ENCODE peak calls at places on chromosome 10, in six cellular contexts. One of them, this sample, is unnamed.

GRCh38 chr10:86403183-86403797 is 36.7 kb upstream of the GRID1 start:
- DNase-seq in pancreas: no peak
- DNase-seq in effector memory CD4-positive, alpha-beta T cell: no peak
- DNase-seq in tibial artery: no peak
- DNase-seq in left lung: no peak
- DNase-seq in Panc1: no peak
- DNase-seq in this sample: no peak

GRCh38 chr10:23478570-23478969 is 39.7 kb downstream of the OTUD1 start:
- DNase-seq in pancreas: no peak
- DNase-seq in effector memory CD4-positive, alpha-beta T cell: no peak
- DNase-seq in tibial artery: peak; percentile 40
- DNase-seq in left lung: no peak
- DNase-seq in Panc1: no peak
- DNase-seq in this sample: no peak

GRCh38 chr10:126153686-126154628 is 234.3 kb downstream of the ADAM12 start:
- DNase-seq in pancreas: no peak
- DNase-seq in effector memory CD4-positive, alpha-beta T cell: no peak
- DNase-seq in tibial artery: no peak
- DNase-seq in left lung: no peak
- DNase-seq in Panc1: no peak
- DNase-seq in this sample: no peak

GRCh38 chr10:79422178-79422892 is 23.1 kb downstream of the ZCCHC24 start:
- DNase-seq in pancreas: no peak
- DNase-seq in effector memory CD4-positive, alpha-beta T cell: no peak
- DNase-seq in tibial artery: peak; percentile 83
- DNase-seq in left lung: peak; percentile 9
- DNase-seq in Panc1: no peak
- DNase-seq in this sample: peak; percentile 68

GRCh38 chr10:89889610-89890009 is 188.2 kb downstream of the KIF20B start:
- DNase-seq in pancreas: no peak
- DNase-seq in effector memory CD4-positive, alpha-beta T cell: no peak
- DNase-seq in tibial artery: no peak
- DNase-seq in left lung: no peak
- DNase-seq in Panc1: no peak
- DNase-seq in this sample: no peak

GRCh38 chr10:132293416-132294195 is 14.1 kb downstream of the STK32C start:
- DNase-seq in pancreas: no peak
- DNase-seq in effector memory CD4-positive, alpha-beta T cell: no peak
- DNase-seq in tibial artery: peak; percentile 16
- DNase-seq in left lung: peak; percentile 27
- DNase-seq in Panc1: no peak
- DNase-seq in this sample: no peak

GRCh38 chr10:124740374-124741280 is 3.6 kb downstream of the FAM53B start:
- DNase-seq in pancreas: no peak
- DNase-seq in effector memory CD4-positive, alpha-beta T cell: no peak
- DNase-seq in tibial artery: peak; percentile 79
- DNase-seq in left lung: peak; percentile 79
- DNase-seq in Panc1: no peak
- DNase-seq in this sample: peak; percentile 52

GRCh38 chr10:107618461-107619093 is 454.1 kb upstream of the SORCS1 start:
- DNase-seq in pancreas: no peak
- DNase-seq in effector memory CD4-positive, alpha-beta T cell: no peak
- DNase-seq in tibial artery: no peak
- DNase-seq in left lung: no peak
- DNase-seq in Panc1: no peak
- DNase-seq in this sample: no peak

GRCh38 chr10:82811621-82812020 is 936.6 kb downstream of the NRG3 start:
- DNase-seq in pancreas: no peak
- DNase-seq in effector memory CD4-positive, alpha-beta T cell: no peak
- DNase-seq in tibial artery: no peak
- DNase-seq in left lung: no peak
- DNase-seq in Panc1: no peak
- DNase-seq in this sample: no peak

GRCh38 chr10:24891823-24892222 is 60.6 kb downstream of the PRTFDC1 start:
- DNase-seq in pancreas: no peak
- DNase-seq in effector memory CD4-positive, alpha-beta T cell: no peak
- DNase-seq in tibial artery: no peak
- DNase-seq in left lung: no peak
- DNase-seq in Panc1: no peak
- DNase-seq in this sample: no peak

GRCh38 chr10:127094984-127095383 is 101.4 kb downstream of the INSYN2A start:
- DNase-seq in pancreas: no peak
- DNase-seq in effector memory CD4-positive, alpha-beta T cell: no peak
- DNase-seq in tibial artery: no peak
- DNase-seq in left lung: no peak
- DNase-seq in Panc1: no peak
- DNase-seq in this sample: no peak

GRCh38 chr10:22611425-22612111 is 102.8 kb downstream of the PIP4K2A start:
- DNase-seq in pancreas: no peak
- DNase-seq in effector memory CD4-positive, alpha-beta T cell: peak; percentile 53
- DNase-seq in tibial artery: no peak
- DNase-seq in left lung: no peak
- DNase-seq in Panc1: no peak
- DNase-seq in this sample: no peak

GRCh38 chr10:105751688-105752087 is 1110.6 kb downstream of the SORCS3 start:
- DNase-seq in pancreas: no peak
- DNase-seq in effector memory CD4-positive, alpha-beta T cell: no peak
- DNase-seq in tibial artery: no peak
- DNase-seq in left lung: no peak
- DNase-seq in Panc1: no peak
- DNase-seq in this sample: no peak

GRCh38 chr10:5679606-5680005 is 5.0 kb upstream of the TASOR2 start:
- DNase-seq in pancreas: no peak
- DNase-seq in effector memory CD4-positive, alpha-beta T cell: no peak
- DNase-seq in tibial artery: no peak
- DNase-seq in left lung: no peak
- DNase-seq in Panc1: no peak
- DNase-seq in this sample: no peak

GRCh38 chr10:126110434-126110833 is 214.1 kb downstream of the FANK1 start:
- DNase-seq in pancreas: no peak
- DNase-seq in effector memory CD4-positive, alpha-beta T cell: no peak
- DNase-seq in tibial artery: no peak
- DNase-seq in left lung: no peak
- DNase-seq in Panc1: no peak
- DNase-seq in this sample: no peak

GRCh38 chr10:114631678-114632417 is 26.2 kb downstream of the ABLIM1 start:
- DNase-seq in pancreas: peak; percentile 42
- DNase-seq in effector memory CD4-positive, alpha-beta T cell: no peak
- DNase-seq in tibial artery: peak; percentile 37
- DNase-seq in left lung: no peak
- DNase-seq in Panc1: no peak
- DNase-seq in this sample: peak; percentile 85

GRCh38 chr10:13152286-13152685 is 9.1 kb upstream of the MCM10 start:
- DNase-seq in pancreas: no peak
- DNase-seq in effector memory CD4-positive, alpha-beta T cell: no peak
- DNase-seq in tibial artery: no peak
- DNase-seq in left lung: no peak
- DNase-seq in Panc1: no peak
- DNase-seq in this sample: no peak

GRCh38 chr10:14822879-14823755 is 14.7 kb downstream of the CDNF start:
- DNase-seq in pancreas: peak; percentile 23
- DNase-seq in effector memory CD4-positive, alpha-beta T cell: no peak
- DNase-seq in tibial artery: no peak
- DNase-seq in left lung: no peak
- DNase-seq in Panc1: peak; percentile 5
- DNase-seq in this sample: peak; percentile 47

GRCh38 chr10:14823966-14824365 is 13.9 kb downstream of the CDNF start:
- DNase-seq in pancreas: no peak
- DNase-seq in effector memory CD4-positive, alpha-beta T cell: no peak
- DNase-seq in tibial artery: no peak
- DNase-seq in left lung: no peak
- DNase-seq in Panc1: no peak
- DNase-seq in this sample: no peak

GRCh38 chr10:14820010-14820774 is 17.6 kb downstream of the CDNF start:
- DNase-seq in pancreas: no peak
- DNase-seq in effector memory CD4-positive, alpha-beta T cell: no peak
- DNase-seq in tibial artery: no peak
- DNase-seq in left lung: no peak
- DNase-seq in Panc1: no peak
- DNase-seq in this sample: peak; percentile 61

GRCh38 chr10:14821635-14822375 is 16.0 kb downstream of the CDNF start:
- DNase-seq in pancreas: no peak
- DNase-seq in effector memory CD4-positive, alpha-beta T cell: no peak
- DNase-seq in tibial artery: no peak
- DNase-seq in left lung: no peak
- DNase-seq in Panc1: no peak
- DNase-seq in this sample: no peak

DNA sequence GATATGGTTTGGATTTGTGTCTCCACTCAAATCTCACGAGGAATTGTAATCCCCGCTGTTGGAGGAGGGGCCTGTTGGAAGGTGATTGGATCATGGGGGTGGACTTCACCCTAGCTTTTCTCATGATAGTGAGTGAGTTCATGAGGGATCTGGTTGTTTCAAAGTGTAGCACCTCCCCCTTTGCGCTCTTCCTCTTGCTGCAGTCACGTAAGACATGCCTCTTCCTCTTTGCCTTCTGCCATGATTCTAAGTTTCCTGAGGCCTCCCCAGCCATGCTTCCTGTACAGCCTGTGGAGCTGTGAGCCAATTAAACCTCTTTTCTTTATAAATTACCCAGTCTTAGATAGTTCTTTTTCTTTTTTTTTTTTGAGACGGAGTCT is 17.1 kb downstream of the CDNF start:
- DNase-seq in pancreas: no peak
- DNase-seq in effector memory CD4-positive, alpha-beta T cell: no peak
- DNase-seq in tibial artery: no peak
- DNase-seq in left lung: no peak
- DNase-seq in Panc1: no peak
- DNase-seq in this sample: no peak
- H3K27ac ChIP-seq in pancreas: no peak overlapping the region
- H3K27ac ChIP-seq in effector memory CD4-positive, alpha-beta T cell: no peak overlapping the region
- H3K27ac ChIP-seq in tibial artery: no peak overlapping the region
- H3K27ac ChIP-seq in left lung: no peak overlapping the region
- H3K27ac ChIP-seq in Panc1: no peak overlapping the region
- H3K27ac ChIP-seq in this sample: no peak overlapping the region

GRCh38 chr10:72275351-72276012 is 1.8 kb downstream of the DDIT4 start:
- DNase-seq in pancreas: peak; percentile 67
- DNase-seq in effector memory CD4-positive, alpha-beta T cell: no peak
- DNase-seq in tibial artery: no peak
- DNase-seq in left lung: no peak
- DNase-seq in Panc1: no peak
- DNase-seq in this sample: no peak
- H3K27ac ChIP-seq in pancreas: peak overlapping the region; percentile 96
- H3K27ac ChIP-seq in effector memory CD4-positive, alpha-beta T cell: peak overlapping the region; percentile 92
- H3K27ac ChIP-seq in tibial artery: peak overlapping the region; percentile 99
- H3K27ac ChIP-seq in left lung: peak overlapping the region; percentile 99
- H3K27ac ChIP-seq in Panc1: peak overlapping the region; percentile 91
- H3K27ac ChIP-seq in this sample: peak overlapping the region; percentile 91

DNA sequence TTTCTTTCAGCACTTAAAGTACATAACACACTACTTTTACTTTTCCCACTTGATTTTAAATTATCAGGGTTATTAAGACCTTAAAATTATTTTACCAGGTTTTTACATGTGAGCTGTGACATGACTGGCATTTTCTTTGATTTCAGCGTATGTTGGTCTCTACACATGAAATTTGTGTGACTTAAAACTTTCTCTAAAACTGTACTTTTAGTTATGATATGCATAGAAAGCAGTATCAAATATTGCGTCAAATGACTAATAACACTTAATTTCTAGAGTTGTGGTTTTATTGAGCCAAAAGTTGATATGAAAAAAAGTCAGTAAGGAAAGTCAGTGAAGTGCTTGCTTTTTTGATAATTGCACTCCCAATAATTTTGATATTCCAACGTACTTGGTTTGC is 3.1 kb downstream of the PTEN start:
- DNase-seq in pancreas: no peak
- DNase-seq in effector memory CD4-positive, alpha-beta T cell: no peak
- DNase-seq in tibial artery: no peak
- DNase-seq in left lung: no peak
- DNase-seq in Panc1: no peak
- DNase-seq in this sample: no peak
- H3K27ac ChIP-seq in pancreas: peak overlapping the region; percentile 98
- H3K27ac ChIP-seq in effector memory CD4-positive, alpha-beta T cell: no peak overlapping the region
- H3K27ac ChIP-seq in tibial artery: peak overlapping the region; percentile 100
- H3K27ac ChIP-seq in left lung: peak overlapping the region; percentile 99
- H3K27ac ChIP-seq in Panc1: peak overlapping the region; percentile 81
- H3K27ac ChIP-seq in this sample: peak overlapping the region; percentile 98

DNA sequence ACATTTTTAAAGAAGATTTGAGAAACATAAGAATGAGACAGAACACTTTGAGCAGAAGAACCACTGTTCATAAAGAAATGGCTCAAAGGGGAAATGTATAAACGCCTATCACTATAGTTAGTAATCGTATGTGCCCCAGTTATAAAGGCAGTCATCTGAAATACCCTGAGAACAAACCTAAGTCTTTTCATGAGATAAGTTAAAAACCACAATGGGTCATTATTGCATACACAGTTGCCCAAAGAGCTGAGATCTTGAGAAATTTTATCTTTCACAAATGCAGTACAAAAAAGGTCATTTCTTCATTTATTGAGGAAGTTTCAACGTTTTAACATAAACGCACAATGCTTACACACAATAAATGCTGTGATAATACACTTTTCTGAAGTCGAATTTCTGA is 114.5 kb downstream of the MICU1 start:
- DNase-seq in pancreas: no peak
- DNase-seq in effector memory CD4-positive, alpha-beta T cell: no peak
- DNase-seq in tibial artery: no peak
- DNase-seq in left lung: no peak
- DNase-seq in Panc1: no peak
- DNase-seq in this sample: no peak
- H3K27ac ChIP-seq in pancreas: no peak overlapping the region
- H3K27ac ChIP-seq in effector memory CD4-positive, alpha-beta T cell: no peak overlapping the region
- H3K27ac ChIP-seq in tibial artery: no peak overlapping the region
- H3K27ac ChIP-seq in left lung: no peak overlapping the region
- H3K27ac ChIP-seq in Panc1: no peak overlapping the region
- H3K27ac ChIP-seq in this sample: no peak overlapping the region